ENCODE peak calls at places on chromosomes 2 and 18, in ten cellular contexts. R is AG04450; U is anterior cingulate cortex; O is HTR-8/SVneo; J is Peyer's patch; C is astrocyte of the spinal cord; G is heart left ventricle; Q is GM03348; T is GM12891; A is activated CD4-positive, alpha-beta memory T cell treated with anti-CD3 and anti-CD28 coated beads, Interleukin-2, amount 10 ng/mL, durations not matched to agents 7 days and 5 days. I is an unnamed sample.

GRCh38 chr2:216315817-216316603 is 56.3 kb downstream of the MARCHF4 start:
- DNase-seq in C (peak), R (no peak), T (no peak), O (peak), Q (peak), A (no peak), U (no peak), J (no peak), G (no peak), I (no peak)

GRCh38 chr2:38277245-38278119 is 99.6 kb downstream of the ATL2 start:
- DNase-seq in G (no peak), U (no peak), Q (no peak), T (no peak), R (peak), O (no peak), J (no peak), C (peak), A (no peak), I (no peak)

GRCh38 chr18:5309888-5310470 is 14.5 kb upstream of the ZBTB14 start:
- DNase-seq in O (no peak), R (no peak), J (peak), G (no peak), T (peak), Q (no peak), U (no peak), C (no peak), A (peak), I (no peak)

GRCh38 chr18:2326999-2327398 is 244.3 kb downstream of the METTL4 start:
- DNase-seq in A (no peak), Q (no peak), U (no peak), C (no peak), T (no peak), O (no peak), G (no peak), R (no peak), J (no peak), I (no peak)

GRCh38 chr2:112494839-112495238 is 12.9 kb downstream of the TTL start:
- DNase-seq in C (no peak), A (no peak), U (no peak), J (no peak), R (no peak), Q (no peak), G (no peak), T (no peak), O (no peak), I (no peak)

GRCh38 chr2:203734276-203734983 is 28.0 kb downstream of the CD28 start:
- DNase-seq in U (no peak), C (no peak), G (no peak), T (no peak), O (no peak), A (no peak), R (no peak), J (no peak), Q (no peak), I (no peak)

GRCh38 chr2:111121028-111121872 is 536 bp downstream of the BCL2L11 start:
- DNase-seq in O (no peak), C (peak), A (peak), Q (peak), R (no peak), T (no peak), U (no peak), G (peak), J (peak), I (peak)

GRCh38 chr2:72109904-72110303 is 37.8 kb downstream of the CYP26B1 start:
- DNase-seq in G (no peak), O (no peak), T (no peak), Q (no peak), C (no peak), A (no peak), R (no peak), J (no peak), U (no peak), I (no peak)

GRCh38 chr2:32135409-32135808 is 30.3 kb upstream of the SLC30A6 start:
- DNase-seq in J (no peak), U (no peak), O (peak), Q (peak), A (no peak), C (peak), T (peak), R (peak), G (no peak), I (no peak)

GRCh38 chr2:230849633-230850357 is 14.9 kb upstream of the ITM2C start:
- DNase-seq in C (no peak), O (peak), Q (peak), U (no peak), R (no peak), T (no peak), G (no peak), J (peak), A (peak), I (peak)

GRCh38 chr18:65608471-65608870 is 142.3 kb upstream of the CDH7 start:
- DNase-seq in T (no peak), G (no peak), Q (no peak), A (no peak), J (no peak), R (no peak), C (no peak), O (no peak), U (no peak), I (no peak)

GRCh38 chr2:109517118-109517889 is 96.5 kb downstream of the SEPTIN10 start:
- DNase-seq in U (no peak), J (no peak), T (no peak), Q (no peak), G (no peak), C (no peak), A (no peak), R (no peak), O (no peak), I (no peak)

GRCh38 chr2:158266106-158266505 is 164.4 kb downstream of the UPP2 start:
- DNase-seq in G (no peak), J (no peak), A (no peak), T (no peak), Q (no peak), U (no peak), C (no peak), R (no peak), O (no peak), I (no peak)

GRCh38 chr2:190591437-190591836 is 56.9 kb upstream of the NEMP2 start:
- DNase-seq in Q (no peak), R (no peak), O (no peak), A (no peak), T (no peak), G (no peak), J (no peak), C (no peak), U (no peak), I (no peak)

GRCh38 chr18:23776306-23776705 is 87.1 kb downstream of the LAMA3 start:
- DNase-seq in Q (no peak), U (no peak), T (no peak), J (no peak), G (no peak), R (no peak), C (no peak), O (no peak), A (no peak), I (no peak)

GRCh38 chr2:10331033-10331701 is 28.5 kb downstream of the HPCAL1 start:
- DNase-seq in O (no peak), G (peak), J (peak), C (no peak), R (no peak), U (no peak), A (peak), Q (peak), T (peak), I (peak)

GRCh38 chr2:67560818-67561221 is 163.7 kb downstream of the ETAA1 start:
- DNase-seq in J (no peak), R (no peak), G (no peak), Q (no peak), T (no peak), A (no peak), U (no peak), O (no peak), C (no peak), I (no peak)

GRCh38 chr2:145558617-145559350 is 1038.9 kb upstream of the ZEB2 start:
- DNase-seq in O (no peak), U (no peak), A (no peak), C (no peak), R (no peak), Q (no peak), J (no peak), T (no peak), G (no peak), I (no peak)

GRCh38 chr18:74239567-74239966 is 52.2 kb downstream of the CYB5A start:
- DNase-seq in O (no peak), C (no peak), U (no peak), Q (no peak), R (no peak), J (no peak), G (no peak), A (no peak), T (no peak), I (no peak)

GRCh38 chr18:59272221-59272888 is 899 bp downstream of the RAX start:
- DNase-seq in Q (peak), T (peak), U (no peak), A (no peak), G (no peak), R (no peak), O (no peak), C (no peak), J (no peak), I (no peak)

GRCh38 chr2:108920686-108921085 is 68.3 kb downstream of the EDAR start:
- DNase-seq in A (no peak), U (no peak), G (no peak), J (no peak), C (no peak), R (no peak), T (no peak), O (no peak), Q (no peak), I (peak)

GRCh38 chr2:190197143-190197720 is 122.4 kb downstream of the HIBCH start:
- DNase-seq in O (no peak), G (no peak), R (no peak), C (no peak), T (no peak), J (no peak), Q (no peak), A (no peak), U (no peak), I (no peak)

GRCh38 chr2:215833531-215834162 is 179.7 kb downstream of the MREG start:
- DNase-seq in R (peak), O (no peak), C (peak), U (no peak), Q (no peak), T (no peak), A (no peak), J (no peak), G (no peak), I (no peak)

GRCh38 chr2:134934641-134935040 is 16.0 kb downstream of the CCNT2 start:
- DNase-seq in T (no peak), Q (peak), O (no peak), R (no peak), A (no peak), G (no peak), U (no peak), J (no peak), C (no peak), I (no peak)

GRCh38 chr2:65495250-65495649 is 62.9 kb upstream of the SPRED2 start:
- DNase-seq in O (no peak), C (peak), U (no peak), A (no peak), T (no peak), J (no peak), G (no peak), R (no peak), Q (no peak), I (no peak)

GRCh38 chr18:48994044-48994651 is 43.4 kb upstream of the SMAD7 start:
- DNase-seq in Q (peak), C (peak), O (no peak), G (peak), J (no peak), U (no peak), R (no peak), T (no peak), A (no peak), I (no peak)

GRCh38 chr2:44155577-44156446 is 12.9 kb upstream of the PPM1B start:
- DNase-seq in R (no peak), T (no peak), J (no peak), Q (no peak), G (no peak), A (no peak), O (peak), C (no peak), U (no peak), I (no peak)

GRCh38 chr2:13651684-13652131 is 935.0 kb downstream of the TRIB2 start:
- DNase-seq in R (no peak), Q (no peak), U (no peak), O (no peak), A (no peak), T (no peak), G (no peak), J (no peak), C (no peak), I (no peak)

GRCh38 chr2:50343157-50343821 is 688.6 kb downstream of the NRXN1 start:
- DNase-seq in G (no peak), U (no peak), A (no peak), C (no peak), O (no peak), Q (no peak), R (no peak), T (no peak), J (no peak), I (no peak)

GRCh38 chr2:8488001-8488738 is 193.7 kb upstream of the ID2 start:
- DNase-seq in R (no peak), Q (no peak), O (no peak), C (peak), G (no peak), U (peak), T (peak), J (peak), A (peak), I (no peak)

GRCh38 chr2:111967018-111967417 is 68.6 kb downstream of the MERTK start:
- DNase-seq in G (no peak), R (no peak), Q (no peak), U (no peak), J (no peak), T (no peak), C (no peak), A (no peak), O (no peak), I (no peak)

GRCh38 chr2:223918671-223919134 is 26.4 kb downstream of the WDFY1 start:
- DNase-seq in G (no peak), U (no peak), O (no peak), Q (no peak), T (no peak), A (no peak), C (no peak), J (no peak), R (no peak), I (no peak)

GRCh38 chr2:20472569-20472968 is 25.7 kb downstream of the RHOB start:
- DNase-seq in T (no peak), J (no peak), C (no peak), G (no peak), O (no peak), Q (no peak), A (no peak), U (no peak), R (no peak), I (peak)

GRCh38 chr2:148674063-148675020 is 29.8 kb downstream of the EPC2 start:
- DNase-seq in G (no peak), C (no peak), A (peak), O (peak), T (no peak), R (peak), U (no peak), J (no peak), Q (no peak), I (no peak)

GRCh38 chr2:37827911-37828411 is 97.1 kb upstream of the RMDN2 start:
- DNase-seq in A (no peak), R (peak), O (peak), T (no peak), Q (peak), U (no peak), G (peak), C (peak), J (no peak), I (no peak)

GRCh38 chr18:35974181-35974580 is 1.7 kb downstream of the RMP24 start:
- DNase-seq in J (no peak), O (no peak), R (no peak), A (no peak), C (no peak), U (no peak), G (no peak), Q (no peak), T (no peak), I (no peak)

GRCh38 chr2:116819355-116819754 is 995.1 kb upstream of the DDX18 start:
- DNase-seq in U (no peak), G (no peak), T (no peak), A (no peak), Q (no peak), O (no peak), R (no peak), J (no peak), C (no peak), I (no peak)

GRCh38 chr18:9516437-9517064 is 41.2 kb downstream of the RALBP1 start:
- DNase-seq in Q (peak), A (no peak), R (no peak), T (no peak), U (no peak), G (no peak), C (peak), O (peak), J (no peak), I (no peak)

I was measured in stomach.